ENCODE peak calls at places on chromosome 13, in five cellular contexts. O is H9, N is GM13977, R is chondrocyte, C is HL-60. P is an unnamed sample.
A peak's percentile ranks its signal among the peaks of the same experiment; 100 is the strongest.

GRCh38 chr13:83215627-83216026 is 666.6 kb downstream of the SLITRK1 start:
- DNase-seq in O (no peak), N (no peak), R (no peak), C (no peak), P (no peak)

GRCh38 chr13:61563645-61564044 is 148.0 kb upstream of the PCDH20 start:
- DNase-seq in O (no peak), N (no peak), R (no peak), C (no peak), P (no peak)

GRCh38 chr13:62837895-62838294 is 1422.2 kb upstream of the PCDH20 start:
- DNase-seq in O (no peak), N (no peak), R (no peak), C (no peak), P (no peak)

GRCh38 chr13:39036212-39036611 is 1.7 kb downstream of the PROSER1 start:
- DNase-seq in O (no peak), N (no peak), R (no peak), C (peak; percentile 39), P (no peak)

GRCh38 chr13:31267126-31267784 is 67.5 kb downstream of the B3GLCT start:
- DNase-seq in O (no peak), N (no peak), R (no peak), C (no peak), P (no peak)

GRCh38 chr13:94553766-94554165 is 42.2 kb downstream of the TGDS start:
- DNase-seq in O (no peak), N (no peak), R (no peak), C (no peak), P (no peak)

GRCh38 chr13:111789420-111789819 is 277.5 kb upstream of the SOX1 start:
- DNase-seq in O (no peak), N (no peak), R (peak; percentile 41), C (peak; percentile 0), P (no peak)

GRCh38 chr13:51666839-51667238 is 82.6 kb downstream of the WDFY2 start:
- DNase-seq in O (no peak), N (no peak), R (no peak), C (no peak), P (no peak)

GRCh38 chr13:32255744-32256120 is 59.4 kb downstream of the ZAR1L start:
- DNase-seq in O (no peak), N (no peak), R (no peak), C (no peak), P (no peak)

GRCh38 chr13:79525458-79525857 is 44.5 kb downstream of the NDFIP2 start:
- DNase-seq in O (no peak), N (no peak), R (no peak), C (no peak), P (no peak)

GRCh38 chr13:92436927-92437326 is 789.7 kb upstream of the GPC6 start:
- DNase-seq in O (no peak), N (no peak), R (no peak), C (no peak), P (no peak)

GRCh38 chr13:113732961-113733950 is 25.8 kb upstream of the TMEM255B start:
- DNase-seq in O (no peak), N (no peak), R (peak; percentile 73), C (no peak), P (no peak)

GRCh38 chr13:72246396-72246795 is 379.4 kb upstream of the DACH1 start:
- DNase-seq in O (no peak), N (no peak), R (no peak), C (no peak), P (peak; percentile 18)

GRCh38 chr13:21478881-21479808 is 20.0 kb upstream of the ZDHHC20 start:
- DNase-seq in O (no peak), N (peak; percentile 66), R (no peak), C (peak; percentile 63), P (peak; percentile 40)
- TF ChIP-seq CTCF in O (peak; percentile 80), N (peak; percentile 57), R (peak; percentile 88), C (peak; percentile 22), P (peak; percentile 61)

GRCh38 chr13:98879127-98879520 is 98.7 kb downstream of the DOCK9 start:
- DNase-seq in O (no peak), N (no peak), R (no peak), C (no peak), P (no peak)
- TF ChIP-seq CTCF in O (peak; percentile 37), N (no peak), R (peak; percentile 12), C (no peak), P (peak; percentile 9)

DNA sequence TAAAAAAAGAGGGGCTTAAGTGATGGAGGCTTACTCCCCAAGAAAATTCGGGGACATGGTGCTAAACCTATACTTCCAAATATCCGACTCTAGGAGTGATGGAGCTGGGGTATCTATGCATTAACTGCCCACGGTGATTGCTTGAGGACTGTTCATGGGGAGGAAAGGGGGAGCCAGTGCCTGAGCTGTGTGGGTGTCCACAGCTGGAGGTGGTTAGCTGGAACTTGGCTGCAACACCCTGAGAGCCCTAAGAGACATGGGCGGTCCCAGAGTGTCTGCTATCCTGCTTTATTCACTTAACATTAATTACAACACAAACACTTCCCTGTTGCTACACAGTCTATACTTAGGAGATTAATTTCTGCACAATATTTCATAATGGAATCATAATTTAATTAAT is 28.1 kb upstream of the POMP start:
- DNase-seq in O (no peak), N (no peak), R (no peak), C (no peak), P (no peak)
- TF ChIP-seq CTCF in O (no peak), N (no peak), R (no peak), C (no peak), P (no peak)

GRCh38 chr13:103243495-103243894 is 177.3 kb upstream of the SLC10A2 start:
- DNase-seq in O (no peak), N (no peak), R (no peak), C (no peak), P (no peak)

GRCh38 chr13:103250071-103250470 is 183.9 kb upstream of the SLC10A2 start:
- DNase-seq in O (no peak), N (no peak), R (no peak), C (no peak), P (no peak)

DNA sequence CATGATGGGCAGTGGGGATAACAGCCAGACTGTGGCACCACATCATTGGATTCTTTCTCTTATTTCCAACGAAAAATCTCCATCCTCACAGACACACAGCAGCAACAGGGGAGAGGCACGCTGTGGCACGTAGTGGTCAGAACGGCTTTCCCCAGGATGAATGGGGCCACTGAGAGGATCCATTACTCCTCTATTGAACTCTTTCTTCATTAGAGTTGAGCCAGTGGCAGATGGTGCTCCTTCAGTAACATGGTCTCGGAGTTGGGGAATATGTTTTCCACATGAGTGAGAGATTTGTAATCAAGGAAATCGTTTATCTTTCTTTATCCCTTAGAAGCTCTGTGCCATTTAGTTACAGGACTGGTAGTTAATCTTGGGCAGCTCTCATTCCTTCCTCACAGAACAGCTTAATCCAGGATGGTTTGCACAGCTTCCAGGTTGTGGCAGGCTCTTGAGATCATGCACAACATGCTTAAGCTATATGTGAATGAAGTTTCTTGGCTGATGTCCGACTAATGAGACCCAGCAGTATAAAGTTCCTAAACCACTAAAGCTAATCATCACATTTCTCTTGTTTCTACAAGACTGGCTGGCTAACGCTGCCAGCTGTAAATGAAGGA is 180.5 kb upstream of the SLC10A2 start:
- DNase-seq in O (no peak), N (no peak), R (no peak), C (no peak), P (no peak)
- TF ChIP-seq CTCF in O (no peak), N (no peak), R (no peak), C (no peak), P (no peak)

GRCh38 chr13:45587897-45588296 is 27.6 kb downstream of the ERICH6B start:
- DNase-seq in O (no peak), N (no peak), R (no peak), C (no peak), P (no peak)

GRCh38 chr13:45582533-45583076 is 32.9 kb downstream of the ERICH6B start:
- DNase-seq in O (no peak), N (no peak), R (no peak), C (no peak), P (no peak)

GRCh38 chr13:45584816-45585215 is 30.7 kb downstream of the ERICH6B start:
- DNase-seq in O (peak; percentile 43), N (no peak), R (no peak), C (no peak), P (no peak)
- TF ChIP-seq CTCF in O (peak; percentile 51), N (no peak), R (peak; percentile 48), C (no peak), P (peak; percentile 44)

P was measured in epithelial cell of proximal tubule.